ENCODE peak calls at places on chromosomes 3 and 15, in five cellular contexts. O is NCI-H345, T is T-helper 2 cell, V is neural crest cell, F is NCI-H2171 treated with DMSO at 0.1 percent for 48 hours. Z is an unnamed sample.

GRCh38 chr15:41812820-41813375 is 15.0 kb upstream of the JMJD7 start:
- DNase-seq in O (no peak), T (no peak), V (no peak), F (no peak), Z (no peak)

GRCh38 chr3:122660575-122660974 is 20.1 kb upstream of the PARP14 start:
- DNase-seq in O (no peak), T (no peak), V (no peak), F (no peak), Z (no peak)

GRCh38 chr3:193874512-193874911 is 261.4 kb upstream of the HES1 start:
- DNase-seq in O (no peak), T (no peak), V (no peak), F (no peak), Z (no peak)

GRCh38 chr3:171936231-171936841 is 93.2 kb downstream of the TMEM212 start:
- DNase-seq in O (no peak), T (no peak), V (no peak), F (no peak), Z (no peak)

GRCh38 chr3:151838574-151839312 is 24.8 kb downstream of the AADAC start:
- DNase-seq in O (peak; percentile 50), T (peak; percentile 66), V (peak; percentile 41), F (peak; percentile 75), Z (peak; percentile 71)

GRCh38 chr3:136186330-136186729 is 9.8 kb downstream of the MSL2 start:
- DNase-seq in O (peak; percentile 4), T (peak; percentile 47), V (no peak), F (no peak), Z (no peak)

GRCh38 chr3:128274837-128275236 is 121.6 kb downstream of the EEFSEC start:
- DNase-seq in O (no peak), T (no peak), V (no peak), F (no peak), Z (no peak)

GRCh38 chr15:42584031-42584765 is 8.8 kb downstream of the STARD9 start:
- DNase-seq in O (no peak), T (no peak), V (no peak), F (no peak), Z (no peak)

GRCh38 chr3:53668872-53669271 is 174.5 kb downstream of the CACNA1D start:
- DNase-seq in O (no peak), T (peak; percentile 28), V (no peak), F (no peak), Z (no peak)

GRCh38 chr3:105686324-105686897 is 182.4 kb downstream of the CBLB start:
- DNase-seq in O (no peak), T (peak; percentile 32), V (no peak), F (peak; percentile 51), Z (peak; percentile 8)

GRCh38 chr3:112456147-112456546 is 43.1 kb downstream of the BTLA start:
- DNase-seq in O (no peak), T (no peak), V (no peak), F (no peak), Z (no peak)

GRCh38 chr3:170057550-170057949 is 19.8 kb downstream of the GPR160 start:
- DNase-seq in O (no peak), T (no peak), V (no peak), F (no peak), Z (no peak)

GRCh38 chr3:53049987-53050386 is 4.1 kb upstream of the SFMBT1 start:
- DNase-seq in O (no peak), T (no peak), V (no peak), F (no peak), Z (no peak)

GRCh38 chr15:74892313-74892712 is 2.5 kb downstream of the MPI start:
- DNase-seq in O (no peak), T (no peak), V (no peak), F (no peak), Z (no peak)

GRCh38 chr3:55637906-55638635 is 151.0 kb upstream of the WNT5A start:
- DNase-seq in O (no peak), T (no peak), V (no peak), F (no peak), Z (no peak)

GRCh38 chr15:66802087-66803001 is 100.3 kb downstream of the SMAD6 start:
- DNase-seq in O (no peak), T (no peak), V (no peak), F (no peak), Z (no peak)

GRCh38 chr15:57867970-57868791 is 161.7 kb downstream of the POLR2M start:
- DNase-seq in O (no peak), T (peak; percentile 73), V (no peak), F (no peak), Z (no peak)

GRCh38 chr3:123792473-123793201 is 91.5 kb downstream of the MYLK start:
- DNase-seq in O (no peak), T (no peak), V (no peak), F (no peak), Z (no peak)

GRCh38 chr3:138842483-138843188 is 7.9 kb upstream of the PIK3CB start:
- DNase-seq in O (no peak), T (no peak), V (no peak), F (no peak), Z (no peak)

GRCh38 chr3:143090486-143090885 is 29.1 kb upstream of the CHST2 start:
- DNase-seq in O (no peak), T (no peak), V (no peak), F (peak; percentile 53), Z (peak; percentile 85)

GRCh38 chr3:51977449-51978142 is 2.7 kb downstream of the ABHD14A start:
- DNase-seq in O (no peak), T (peak; percentile 81), V (no peak), F (no peak), Z (no peak)

Z was measured in NCI-H1105.